ENCODE peak calls at places on chromosomes 16 and 17, in seven cellular contexts. One of them, this sample, is unnamed.
A peak's percentile ranks its signal among the peaks of the same experiment; 100 is the strongest.

GRCh38 chr17:43338886-43339516 is 59.8 kb upstream of the ARL4D start:
- DNase-seq in kidney glomerular epithelial cell: peak; percentile 26
- DNase-seq in stimulated activated naive CD8-positive, alpha-beta T cell treated with anti-CD3 and anti-CD28 coated beads, Interleukin-15, Interleukin-2, amounts not matched to agents 100 U/mL and 50 U/mL, for 24 hours: peak; percentile 72
- DNase-seq in midbrain: peak; percentile 80
- DNase-seq in EL: peak; percentile 61
- DNase-seq in RWPE1: no peak
- DNase-seq in osteocyte: peak; percentile 91
- DNase-seq in this sample: peak; percentile 77

GRCh38 chr17:62761884-62762283 is 46.2 kb downstream of the MARCHF10 start:
- DNase-seq in kidney glomerular epithelial cell: no peak
- DNase-seq in stimulated activated naive CD8-positive, alpha-beta T cell treated with anti-CD3 and anti-CD28 coated beads, Interleukin-15, Interleukin-2, amounts not matched to agents 100 U/mL and 50 U/mL, for 24 hours: no peak
- DNase-seq in midbrain: no peak
- DNase-seq in EL: no peak
- DNase-seq in RWPE1: peak; percentile 91
- DNase-seq in osteocyte: no peak
- DNase-seq in this sample: peak; percentile 34

GRCh38 chr16:88413631-88414030 is 30.9 kb downstream of the ZNF469 start:
- DNase-seq in kidney glomerular epithelial cell: no peak
- DNase-seq in stimulated activated naive CD8-positive, alpha-beta T cell treated with anti-CD3 and anti-CD28 coated beads, Interleukin-15, Interleukin-2, amounts not matched to agents 100 U/mL and 50 U/mL, for 24 hours: no peak
- DNase-seq in midbrain: no peak
- DNase-seq in EL: no peak
- DNase-seq in RWPE1: no peak
- DNase-seq in osteocyte: no peak
- DNase-seq in this sample: no peak

GRCh38 chr17:7801582-7801981 is 32.4 kb upstream of the KDM6B start:
- DNase-seq in kidney glomerular epithelial cell: no peak
- DNase-seq in stimulated activated naive CD8-positive, alpha-beta T cell treated with anti-CD3 and anti-CD28 coated beads, Interleukin-15, Interleukin-2, amounts not matched to agents 100 U/mL and 50 U/mL, for 24 hours: no peak
- DNase-seq in midbrain: no peak
- DNase-seq in EL: no peak
- DNase-seq in RWPE1: no peak
- DNase-seq in osteocyte: no peak
- DNase-seq in this sample: no peak

GRCh38 chr16:53501216-53501859 is 1.7 kb downstream of the AKTIP start:
- DNase-seq in kidney glomerular epithelial cell: no peak
- DNase-seq in stimulated activated naive CD8-positive, alpha-beta T cell treated with anti-CD3 and anti-CD28 coated beads, Interleukin-15, Interleukin-2, amounts not matched to agents 100 U/mL and 50 U/mL, for 24 hours: no peak
- DNase-seq in midbrain: no peak
- DNase-seq in EL: no peak
- DNase-seq in RWPE1: no peak
- DNase-seq in osteocyte: no peak
- DNase-seq in this sample: no peak

GRCh38 chr17:36583787-36584186 is 7.9 kb upstream of the DHRS11 start:
- DNase-seq in kidney glomerular epithelial cell: no peak
- DNase-seq in stimulated activated naive CD8-positive, alpha-beta T cell treated with anti-CD3 and anti-CD28 coated beads, Interleukin-15, Interleukin-2, amounts not matched to agents 100 U/mL and 50 U/mL, for 24 hours: no peak
- DNase-seq in midbrain: no peak
- DNase-seq in EL: no peak
- DNase-seq in RWPE1: no peak
- DNase-seq in osteocyte: no peak
- DNase-seq in this sample: no peak

GRCh38 chr17:46071796-46072195 is 72.7 kb downstream of the STH start:
- DNase-seq in kidney glomerular epithelial cell: no peak
- DNase-seq in stimulated activated naive CD8-positive, alpha-beta T cell treated with anti-CD3 and anti-CD28 coated beads, Interleukin-15, Interleukin-2, amounts not matched to agents 100 U/mL and 50 U/mL, for 24 hours: no peak
- DNase-seq in midbrain: no peak
- DNase-seq in EL: no peak
- DNase-seq in RWPE1: no peak
- DNase-seq in osteocyte: no peak
- DNase-seq in this sample: no peak

GRCh38 chr17:17496189-17497064 is at the start of gene RASD1:
- DNase-seq in kidney glomerular epithelial cell: peak; percentile 60
- DNase-seq in stimulated activated naive CD8-positive, alpha-beta T cell treated with anti-CD3 and anti-CD28 coated beads, Interleukin-15, Interleukin-2, amounts not matched to agents 100 U/mL and 50 U/mL, for 24 hours: peak; percentile 88
- DNase-seq in midbrain: peak; percentile 91
- DNase-seq in EL: peak; percentile 86
- DNase-seq in RWPE1: peak; percentile 92
- DNase-seq in osteocyte: peak; percentile 95
- DNase-seq in this sample: peak; percentile 54

GRCh38 chr16:51184702-51185433 is 33.8 kb upstream of the SALL1 start:
- DNase-seq in kidney glomerular epithelial cell: no peak
- DNase-seq in stimulated activated naive CD8-positive, alpha-beta T cell treated with anti-CD3 and anti-CD28 coated beads, Interleukin-15, Interleukin-2, amounts not matched to agents 100 U/mL and 50 U/mL, for 24 hours: no peak
- DNase-seq in midbrain: no peak
- DNase-seq in EL: no peak
- DNase-seq in RWPE1: no peak
- DNase-seq in osteocyte: no peak
- DNase-seq in this sample: no peak

GRCh38 chr17:12041316-12041715 is 20.6 kb downstream of the MAP2K4 start:
- DNase-seq in kidney glomerular epithelial cell: peak; percentile 41
- DNase-seq in stimulated activated naive CD8-positive, alpha-beta T cell treated with anti-CD3 and anti-CD28 coated beads, Interleukin-15, Interleukin-2, amounts not matched to agents 100 U/mL and 50 U/mL, for 24 hours: no peak
- DNase-seq in midbrain: no peak
- DNase-seq in EL: peak; percentile 80
- DNase-seq in RWPE1: peak; percentile 73
- DNase-seq in osteocyte: no peak
- DNase-seq in this sample: peak; percentile 85

GRCh38 chr17:32671891-32672290 is 185.1 kb downstream of the CDK5R1 start:
- DNase-seq in kidney glomerular epithelial cell: no peak
- DNase-seq in stimulated activated naive CD8-positive, alpha-beta T cell treated with anti-CD3 and anti-CD28 coated beads, Interleukin-15, Interleukin-2, amounts not matched to agents 100 U/mL and 50 U/mL, for 24 hours: no peak
- DNase-seq in midbrain: no peak
- DNase-seq in EL: peak; percentile 16
- DNase-seq in RWPE1: no peak
- DNase-seq in osteocyte: no peak
- DNase-seq in this sample: no peak

GRCh38 chr16:54080524-54081008 is 206.0 kb downstream of the IRX3 start:
- DNase-seq in kidney glomerular epithelial cell: peak; percentile 74
- DNase-seq in stimulated activated naive CD8-positive, alpha-beta T cell treated with anti-CD3 and anti-CD28 coated beads, Interleukin-15, Interleukin-2, amounts not matched to agents 100 U/mL and 50 U/mL, for 24 hours: no peak
- DNase-seq in midbrain: no peak
- DNase-seq in EL: peak; percentile 94
- DNase-seq in RWPE1: peak; percentile 77
- DNase-seq in osteocyte: no peak
- DNase-seq in this sample: peak; percentile 79

GRCh38 chr16:9681556-9681955 is 500.7 kb downstream of the GRIN2A start:
- DNase-seq in kidney glomerular epithelial cell: no peak
- DNase-seq in stimulated activated naive CD8-positive, alpha-beta T cell treated with anti-CD3 and anti-CD28 coated beads, Interleukin-15, Interleukin-2, amounts not matched to agents 100 U/mL and 50 U/mL, for 24 hours: no peak
- DNase-seq in midbrain: no peak
- DNase-seq in EL: no peak
- DNase-seq in RWPE1: no peak
- DNase-seq in osteocyte: peak; percentile 56
- DNase-seq in this sample: no peak

GRCh38 chr17:72240333-72240732 is 119.5 kb downstream of the SOX9 start:
- DNase-seq in kidney glomerular epithelial cell: no peak
- DNase-seq in stimulated activated naive CD8-positive, alpha-beta T cell treated with anti-CD3 and anti-CD28 coated beads, Interleukin-15, Interleukin-2, amounts not matched to agents 100 U/mL and 50 U/mL, for 24 hours: no peak
- DNase-seq in midbrain: no peak
- DNase-seq in EL: no peak
- DNase-seq in RWPE1: no peak
- DNase-seq in osteocyte: no peak
- DNase-seq in this sample: no peak

GRCh38 chr16:85832578-85833539 is 33.4 kb downstream of the COX4I1 start:
- DNase-seq in kidney glomerular epithelial cell: no peak
- DNase-seq in stimulated activated naive CD8-positive, alpha-beta T cell treated with anti-CD3 and anti-CD28 coated beads, Interleukin-15, Interleukin-2, amounts not matched to agents 100 U/mL and 50 U/mL, for 24 hours: no peak
- DNase-seq in midbrain: no peak
- DNase-seq in EL: no peak
- DNase-seq in RWPE1: no peak
- DNase-seq in osteocyte: no peak
- DNase-seq in this sample: no peak

GRCh38 chr17:44892250-44892649 is 7.0 kb downstream of the EFTUD2 start:
- DNase-seq in kidney glomerular epithelial cell: no peak
- DNase-seq in stimulated activated naive CD8-positive, alpha-beta T cell treated with anti-CD3 and anti-CD28 coated beads, Interleukin-15, Interleukin-2, amounts not matched to agents 100 U/mL and 50 U/mL, for 24 hours: no peak
- DNase-seq in midbrain: no peak
- DNase-seq in EL: no peak
- DNase-seq in RWPE1: no peak
- DNase-seq in osteocyte: no peak
- DNase-seq in this sample: no peak

GRCh38 chr16:25707982-25708583 is 16.3 kb downstream of the HS3ST4 start:
- DNase-seq in kidney glomerular epithelial cell: no peak
- DNase-seq in stimulated activated naive CD8-positive, alpha-beta T cell treated with anti-CD3 and anti-CD28 coated beads, Interleukin-15, Interleukin-2, amounts not matched to agents 100 U/mL and 50 U/mL, for 24 hours: peak; percentile 11
- DNase-seq in midbrain: no peak
- DNase-seq in EL: no peak
- DNase-seq in RWPE1: no peak
- DNase-seq in osteocyte: no peak
- DNase-seq in this sample: no peak

GRCh38 chr16:12896562-12896961 is 4.8 kb upstream of the SHISA9 start:
- DNase-seq in kidney glomerular epithelial cell: peak; percentile 25
- DNase-seq in stimulated activated naive CD8-positive, alpha-beta T cell treated with anti-CD3 and anti-CD28 coated beads, Interleukin-15, Interleukin-2, amounts not matched to agents 100 U/mL and 50 U/mL, for 24 hours: no peak
- DNase-seq in midbrain: peak; percentile 2
- DNase-seq in EL: peak; percentile 10
- DNase-seq in RWPE1: no peak
- DNase-seq in osteocyte: no peak
- DNase-seq in this sample: peak; percentile 57

GRCh38 chr16:54374136-54374535 is 87.5 kb upstream of the IRX3 start:
- DNase-seq in kidney glomerular epithelial cell: no peak
- DNase-seq in stimulated activated naive CD8-positive, alpha-beta T cell treated with anti-CD3 and anti-CD28 coated beads, Interleukin-15, Interleukin-2, amounts not matched to agents 100 U/mL and 50 U/mL, for 24 hours: no peak
- DNase-seq in midbrain: no peak
- DNase-seq in EL: peak; percentile 72
- DNase-seq in RWPE1: no peak
- DNase-seq in osteocyte: no peak
- DNase-seq in this sample: peak; percentile 45

GRCh38 chr17:50903604-50904521 is 37.7 kb upstream of the TOB1 start:
- DNase-seq in kidney glomerular epithelial cell: no peak
- DNase-seq in stimulated activated naive CD8-positive, alpha-beta T cell treated with anti-CD3 and anti-CD28 coated beads, Interleukin-15, Interleukin-2, amounts not matched to agents 100 U/mL and 50 U/mL, for 24 hours: peak; percentile 58
- DNase-seq in midbrain: no peak
- DNase-seq in EL: peak; percentile 32
- DNase-seq in RWPE1: peak; percentile 59
- DNase-seq in osteocyte: no peak
- DNase-seq in this sample: peak; percentile 26

GRCh38 chr16:4392382-4393242 is 21.0 kb downstream of the VASN start:
- DNase-seq in kidney glomerular epithelial cell: no peak
- DNase-seq in stimulated activated naive CD8-positive, alpha-beta T cell treated with anti-CD3 and anti-CD28 coated beads, Interleukin-15, Interleukin-2, amounts not matched to agents 100 U/mL and 50 U/mL, for 24 hours: no peak
- DNase-seq in midbrain: no peak
- DNase-seq in EL: peak; percentile 85
- DNase-seq in RWPE1: peak; percentile 79
- DNase-seq in osteocyte: peak; percentile 88
- DNase-seq in this sample: peak; percentile 86

GRCh38 chr17:64061157-64061898 is 40.9 kb upstream of the ICAM2 start:
- DNase-seq in kidney glomerular epithelial cell: peak; percentile 2
- DNase-seq in stimulated activated naive CD8-positive, alpha-beta T cell treated with anti-CD3 and anti-CD28 coated beads, Interleukin-15, Interleukin-2, amounts not matched to agents 100 U/mL and 50 U/mL, for 24 hours: peak; percentile 22
- DNase-seq in midbrain: no peak
- DNase-seq in EL: no peak
- DNase-seq in RWPE1: no peak
- DNase-seq in osteocyte: no peak
- DNase-seq in this sample: no peak

GRCh38 chr16:48340054-48340453 is 45.2 kb downstream of the SIAH1 start:
- DNase-seq in kidney glomerular epithelial cell: no peak
- DNase-seq in stimulated activated naive CD8-positive, alpha-beta T cell treated with anti-CD3 and anti-CD28 coated beads, Interleukin-15, Interleukin-2, amounts not matched to agents 100 U/mL and 50 U/mL, for 24 hours: no peak
- DNase-seq in midbrain: no peak
- DNase-seq in EL: no peak
- DNase-seq in RWPE1: no peak
- DNase-seq in osteocyte: no peak
- DNase-seq in this sample: no peak

GRCh38 chr16:1014771-1015495 is 33.4 kb downstream of the SOX8 start:
- DNase-seq in kidney glomerular epithelial cell: no peak
- DNase-seq in stimulated activated naive CD8-positive, alpha-beta T cell treated with anti-CD3 and anti-CD28 coated beads, Interleukin-15, Interleukin-2, amounts not matched to agents 100 U/mL and 50 U/mL, for 24 hours: no peak
- DNase-seq in midbrain: no peak
- DNase-seq in EL: no peak
- DNase-seq in RWPE1: no peak
- DNase-seq in osteocyte: no peak
- DNase-seq in this sample: no peak

GRCh38 chr16:66774981-66775380 is 23.6 kb upstream of the DYNC1LI2 start:
- DNase-seq in kidney glomerular epithelial cell: no peak
- DNase-seq in stimulated activated naive CD8-positive, alpha-beta T cell treated with anti-CD3 and anti-CD28 coated beads, Interleukin-15, Interleukin-2, amounts not matched to agents 100 U/mL and 50 U/mL, for 24 hours: no peak
- DNase-seq in midbrain: no peak
- DNase-seq in EL: no peak
- DNase-seq in RWPE1: no peak
- DNase-seq in osteocyte: no peak
- DNase-seq in this sample: no peak

GRCh38 chr16:20901441-20902112 is 1.0 kb downstream of the LYRM1 start:
- DNase-seq in kidney glomerular epithelial cell: peak; percentile 67
- DNase-seq in stimulated activated naive CD8-positive, alpha-beta T cell treated with anti-CD3 and anti-CD28 coated beads, Interleukin-15, Interleukin-2, amounts not matched to agents 100 U/mL and 50 U/mL, for 24 hours: peak; percentile 33
- DNase-seq in midbrain: peak; percentile 47
- DNase-seq in EL: peak; percentile 57
- DNase-seq in RWPE1: peak; percentile 60
- DNase-seq in osteocyte: no peak
- DNase-seq in this sample: peak; percentile 35

GRCh38 chr17:82803185-82803584 is 36.6 kb downstream of the ZNF750 start:
- DNase-seq in kidney glomerular epithelial cell: no peak
- DNase-seq in stimulated activated naive CD8-positive, alpha-beta T cell treated with anti-CD3 and anti-CD28 coated beads, Interleukin-15, Interleukin-2, amounts not matched to agents 100 U/mL and 50 U/mL, for 24 hours: no peak
- DNase-seq in midbrain: no peak
- DNase-seq in EL: no peak
- DNase-seq in RWPE1: no peak
- DNase-seq in osteocyte: no peak
- DNase-seq in this sample: no peak

GRCh38 chr16:25033852-25034251 is 18.7 kb upstream of the ARHGAP17 start:
- DNase-seq in kidney glomerular epithelial cell: peak; percentile 10
- DNase-seq in stimulated activated naive CD8-positive, alpha-beta T cell treated with anti-CD3 and anti-CD28 coated beads, Interleukin-15, Interleukin-2, amounts not matched to agents 100 U/mL and 50 U/mL, for 24 hours: no peak
- DNase-seq in midbrain: no peak
- DNase-seq in EL: peak; percentile 82
- DNase-seq in RWPE1: no peak
- DNase-seq in osteocyte: no peak
- DNase-seq in this sample: peak; percentile 89

GRCh38 chr16:89045881-89046280 is 47.8 kb upstream of the ACSF3 start:
- DNase-seq in kidney glomerular epithelial cell: no peak
- DNase-seq in stimulated activated naive CD8-positive, alpha-beta T cell treated with anti-CD3 and anti-CD28 coated beads, Interleukin-15, Interleukin-2, amounts not matched to agents 100 U/mL and 50 U/mL, for 24 hours: no peak
- DNase-seq in midbrain: no peak
- DNase-seq in EL: no peak
- DNase-seq in RWPE1: no peak
- DNase-seq in osteocyte: no peak
- DNase-seq in this sample: no peak

GRCh38 chr17:46841561-46842379 is 9.6 kb upstream of the WNT9B start:
- DNase-seq in kidney glomerular epithelial cell: no peak
- DNase-seq in stimulated activated naive CD8-positive, alpha-beta T cell treated with anti-CD3 and anti-CD28 coated beads, Interleukin-15, Interleukin-2, amounts not matched to agents 100 U/mL and 50 U/mL, for 24 hours: peak; percentile 52
- DNase-seq in midbrain: no peak
- DNase-seq in EL: no peak
- DNase-seq in RWPE1: no peak
- DNase-seq in osteocyte: no peak
- DNase-seq in this sample: no peak

GRCh38 chr17:1095093-1095852 is 84.5 kb downstream of the ABR start:
- DNase-seq in kidney glomerular epithelial cell: no peak
- DNase-seq in stimulated activated naive CD8-positive, alpha-beta T cell treated with anti-CD3 and anti-CD28 coated beads, Interleukin-15, Interleukin-2, amounts not matched to agents 100 U/mL and 50 U/mL, for 24 hours: no peak
- DNase-seq in midbrain: peak; percentile 21
- DNase-seq in EL: no peak
- DNase-seq in RWPE1: no peak
- DNase-seq in osteocyte: no peak
- DNase-seq in this sample: no peak

GRCh38 chr16:66116163-66116792 is 250.2 kb upstream of the CDH5 start:
- DNase-seq in kidney glomerular epithelial cell: no peak
- DNase-seq in stimulated activated naive CD8-positive, alpha-beta T cell treated with anti-CD3 and anti-CD28 coated beads, Interleukin-15, Interleukin-2, amounts not matched to agents 100 U/mL and 50 U/mL, for 24 hours: no peak
- DNase-seq in midbrain: no peak
- DNase-seq in EL: peak; percentile 57
- DNase-seq in RWPE1: no peak
- DNase-seq in osteocyte: no peak
- DNase-seq in this sample: peak; percentile 51

GRCh38 chr17:2207815-2208515 is 95.6 kb downstream of the SMG6 start:
- DNase-seq in kidney glomerular epithelial cell: no peak
- DNase-seq in stimulated activated naive CD8-positive, alpha-beta T cell treated with anti-CD3 and anti-CD28 coated beads, Interleukin-15, Interleukin-2, amounts not matched to agents 100 U/mL and 50 U/mL, for 24 hours: no peak
- DNase-seq in midbrain: no peak
- DNase-seq in EL: no peak
- DNase-seq in RWPE1: no peak
- DNase-seq in osteocyte: no peak
- DNase-seq in this sample: no peak

GRCh38 chr16:3580686-3581085 is 3.5 kb upstream of the NLRC3 start:
- DNase-seq in kidney glomerular epithelial cell: no peak
- DNase-seq in stimulated activated naive CD8-positive, alpha-beta T cell treated with anti-CD3 and anti-CD28 coated beads, Interleukin-15, Interleukin-2, amounts not matched to agents 100 U/mL and 50 U/mL, for 24 hours: no peak
- DNase-seq in midbrain: no peak
- DNase-seq in EL: no peak
- DNase-seq in RWPE1: no peak
- DNase-seq in osteocyte: no peak
- DNase-seq in this sample: no peak